ENCODE peak calls at places on chromosomes 3 and 15, in seven cellular contexts. N is myocyte; O is HS-27A; G is transverse colon; S is aorta; D is astrocyte of the spinal cord; T is stimulated activated CD8-positive, alpha-beta memory T cell treated with anti-CD3 and anti-CD28 coated beads, Interleukin-4, amount 100 ng/mL, for 24 hours. F is an unnamed sample.

GRCh38 chr15:55742927-55743614 is at the start of gene PRTG:
- DNase-seq in N (peak; percentile 89), O (peak; percentile 17), G (peak; percentile 38), S (peak; percentile 82), D (peak; percentile 82), T (no peak), F (peak; percentile 72)

GRCh38 chr15:68492855-68493254 is 60.9 kb upstream of the ITGA11 start:
- DNase-seq in N (no peak), O (no peak), G (no peak), S (no peak), D (peak; percentile 80), T (no peak), F (no peak)

GRCh38 chr15:80694624-80695098 is 449 bp upstream of the ABHD17C start:
- DNase-seq in N (peak; percentile 34), O (no peak), G (peak; percentile 59), S (peak; percentile 46), D (no peak), T (peak; percentile 24), F (no peak)

GRCh38 chr15:70835415-70835814 is 18.5 kb downstream of the LARP6 start:
- DNase-seq in N (no peak), O (no peak), G (no peak), S (peak; percentile 86), D (no peak), T (no peak), F (no peak)

GRCh38 chr3:140128217-140129137 is 193.5 kb downstream of the CLSTN2 start:
- DNase-seq in N (peak; percentile 56), O (no peak), G (peak; percentile 9), S (no peak), D (no peak), T (no peak), F (no peak)

GRCh38 chr3:101687142-101687931 is 819 bp upstream of the RPL24 start:
- DNase-seq in N (no peak), O (no peak), G (no peak), S (peak; percentile 60), D (no peak), T (no peak), F (no peak)

GRCh38 chr3:839981-840380 is 252.8 kb upstream of the CNTN6 start:
- DNase-seq in N (no peak), O (no peak), G (no peak), S (no peak), D (no peak), T (no peak), F (no peak)

GRCh38 chr15:55846108-55846707 is 103.3 kb upstream of the PRTG start:
- DNase-seq in N (peak; percentile 90), O (peak; percentile 29), G (peak; percentile 23), S (no peak), D (peak; percentile 81), T (no peak), F (peak; percentile 54)

GRCh38 chr15:49675051-49675450 is 54.2 kb downstream of the DTWD1 start:
- DNase-seq in N (peak; percentile 74), O (peak; percentile 45), G (no peak), S (no peak), D (peak; percentile 78), T (no peak), F (peak; percentile 61)

GRCh38 chr3:178479446-178479845 is 56.8 kb upstream of the KCNMB2 start:
- DNase-seq in N (no peak), O (no peak), G (no peak), S (no peak), D (no peak), T (no peak), F (no peak)

GRCh38 chr15:52136471-52136993 is 24.0 kb upstream of the BCL2L10 start:
- DNase-seq in N (peak; percentile 49), O (no peak), G (no peak), S (no peak), D (peak; percentile 44), T (no peak), F (no peak)

GRCh38 chr15:31379577-31379976 is 52.9 kb downstream of the KLF13 start:
- DNase-seq in N (no peak), O (no peak), G (no peak), S (no peak), D (no peak), T (no peak), F (no peak)

GRCh38 chr3:196138464-196138863 is 56.6 kb upstream of the TFRC start:
- DNase-seq in N (no peak), O (no peak), G (no peak), S (no peak), D (no peak), T (no peak), F (no peak)

GRCh38 chr15:101105059-101105851 is 146.6 kb downstream of the CHSY1 start:
- DNase-seq in N (no peak), O (no peak), G (no peak), S (no peak), D (peak; percentile 23), T (no peak), F (no peak)

F was measured in AG09319.